ENCODE peak calls at places on chromosomes 1 and 21, in four cellular contexts. D, P, N and E are unnamed samples.

GRCh38 chr1:4083171-4084052 is 183.3 kb upstream of the C1orf174 start:
- DNase-seq in D (no peak), P (no peak), N (no peak), E (no peak)

GRCh38 chr1:177780096-177780700 is 189.7 kb downstream of the SEC16B start:
- DNase-seq in D (no peak), P (no peak), N (no peak), E (peak)

GRCh38 chr1:19877351-19877750 is 4.8 kb upstream of the OTUD3 start:
- DNase-seq in D (no peak), P (no peak), N (no peak), E (no peak)

GRCh38 chr1:4210043-4210442 is 310.0 kb upstream of the C1orf174 start:
- DNase-seq in D (no peak), P (no peak), N (no peak), E (no peak)

GRCh38 chr1:42258218-42258617 is 76.8 kb downstream of the FOXJ3 start:
- DNase-seq in D (no peak), P (no peak), N (peak), E (no peak)

GRCh38 chr1:10793129-10793651 is 3.3 kb downstream of the CASZ1 start:
- DNase-seq in D (no peak), P (no peak), N (no peak), E (no peak)

GRCh38 chr1:160427625-160428024 is 27.3 kb downstream of the VANGL2 start:
- DNase-seq in D (no peak), P (no peak), N (no peak), E (no peak)

GRCh38 chr21:34180826-34181359 is 107.5 kb downstream of the MRPS6 start:
- DNase-seq in D (no peak), P (no peak), N (no peak), E (no peak)

GRCh38 chr1:199083680-199084079 is 444.8 kb downstream of the PTPRC start:
- DNase-seq in D (no peak), P (no peak), N (no peak), E (peak)

GRCh38 chr1:5951846-5952410 is 40.3 kb downstream of the NPHP4 start:
- DNase-seq in D (no peak), P (no peak), N (no peak), E (no peak)

GRCh38 chr1:160836981-160837557 is 25.6 kb downstream of the CD244 start:
- DNase-seq in D (no peak), P (no peak), N (no peak), E (no peak)

GRCh38 chr1:84247425-84248220 is 53.9 kb upstream of the SAMD13 start:
- DNase-seq in D (no peak), P (no peak), N (no peak), E (peak)

GRCh38 chr1:78491311-78492071 is 717 bp downstream of the PTGFR start:
- DNase-seq in D (no peak), P (no peak), N (no peak), E (no peak)

GRCh38 chr1:8194481-8195227 is 123.3 kb upstream of the SLC45A1 start:
- DNase-seq in D (no peak), P (no peak), N (no peak), E (no peak)

GRCh38 chr1:34865573-34865972 is 6.0 kb upstream of the SMIM12 start:
- DNase-seq in D (no peak), P (no peak), N (no peak), E (no peak)

GRCh38 chr1:205392650-205393049 is 29.2 kb downstream of the LEMD1 start:
- DNase-seq in D (no peak), P (no peak), N (no peak), E (no peak)

GRCh38 chr1:54227091-54227602 is 27.2 kb downstream of the MRPL37 start:
- DNase-seq in D (no peak), P (no peak), N (no peak), E (no peak)

GRCh38 chr1:2596530-2597333 is 10.2 kb downstream of the PRXL2B start:
- DNase-seq in D (no peak), P (no peak), N (no peak), E (no peak)

GRCh38 chr21:18041012-18041411 is 203.6 kb upstream of the CHODL start:
- DNase-seq in D (no peak), P (no peak), N (no peak), E (no peak)

GRCh38 chr1:226736001-226736907 is 2.8 kb downstream of the ITPKB start:
- DNase-seq in D (no peak), P (no peak), N (no peak), E (no peak)

GRCh38 chr1:44811234-44811633 is 2.9 kb downstream of the BTBD19 start:
- DNase-seq in D (no peak), P (no peak), N (no peak), E (no peak)

GRCh38 chr21:15986277-15986676 is 256.5 kb downstream of the USP25 start:
- DNase-seq in D (no peak), P (no peak), N (no peak), E (no peak)

GRCh38 chr1:25898223-25899015 is 7.8 kb downstream of the STMN1 start:
- DNase-seq in D (no peak), P (no peak), N (no peak), E (no peak)

GRCh38 chr1:222417264-222417663 is 130.6 kb downstream of the HHIPL2 start:
- DNase-seq in D (no peak), P (no peak), N (no peak), E (no peak)

GRCh38 chr1:6272476-6273270 is 11.8 kb upstream of the GPR153 start:
- DNase-seq in D (no peak), P (no peak), N (no peak), E (no peak)

GRCh38 chr21:38488640-38489282 is 9.5 kb downstream of the ERG start:
- DNase-seq in D (no peak), P (no peak), N (no peak), E (no peak)

GRCh38 chr1:46173361-46173856 is 1.5 kb upstream of the TSPAN1 start:
- DNase-seq in D (no peak), P (no peak), N (no peak), E (peak)

GRCh38 chr1:167165219-167165618 is 55.5 kb upstream of the POU2F1 start:
- DNase-seq in D (no peak), P (no peak), N (no peak), E (no peak)

GRCh38 chr1:12631571-12631970 is 12.3 kb upstream of the AADACL4 start:
- DNase-seq in D (no peak), P (no peak), N (no peak), E (no peak)

GRCh38 chr1:188350104-188350503 is 1521.4 kb downstream of the PLA2G4A start:
- DNase-seq in D (no peak), P (no peak), N (no peak), E (no peak)

GRCh38 chr21:26773058-26773457 is 72.2 kb downstream of the ADAMTS1 start:
- DNase-seq in D (no peak), P (no peak), N (no peak), E (no peak)

GRCh38 chr1:111475706-111476105 is 1.9 kb downstream of the C1orf162 start:
- DNase-seq in D (no peak), P (no peak), N (peak), E (no peak)

GRCh38 chr1:43937179-43937865 is 3.7 kb downstream of the ARTN start:
- DNase-seq in D (no peak), P (no peak), N (no peak), E (no peak)